ENCODE peak calls at places on chromosomes 16 and 17, in seven cellular contexts. J is body of pancreas, E is spleen, Q is stomach, X is A549, A is prostate gland, T is transverse colon. C is an unnamed sample. For H3K4me1, the result is how much of the 10 kb centered on the place peaks cover.

GRCh38 chr17:3531266-3532101 is 26.1 kb downstream of the TRPV3 start:
- DNase-seq in J (no peak), E (peak), Q (no peak), X (no peak), A (no peak), T (no peak), C (no peak)

GRCh38 chr17:46082293-46082692 is 83.2 kb downstream of the STH start:
- DNase-seq in J (no peak), E (no peak), Q (no peak), X (no peak), A (no peak), T (no peak), C (no peak)

GRCh38 chr17:3923466-3924190 is 7.4 kb upstream of the P2RX1 start:
- DNase-seq in J (no peak), E (no peak), Q (no peak), X (no peak), A (no peak), T (no peak), C (no peak)

GRCh38 chr16:78297066-78297666 is 197.7 kb downstream of the WWOX start:
- DNase-seq in J (no peak), E (no peak), Q (no peak), X (no peak), A (no peak), T (no peak), C (peak)

GRCh38 chr16:85064186-85064585 is 36.6 kb downstream of the KIAA0513 start:
- DNase-seq in J (no peak), E (no peak), Q (no peak), X (no peak), A (no peak), T (no peak), C (no peak)

GRCh38 chr16:7363397-7364053 is 30.9 kb downstream of the RBFOX1 start:
- DNase-seq in J (no peak), E (no peak), Q (peak), X (no peak), A (no peak), T (no peak), C (no peak)

GRCh38 chr17:35764123-35764991 is 3.7 kb downstream of the C17orf50 start:
- DNase-seq in J (peak), E (peak), Q (peak), X (peak), A (peak), T (peak), C (peak)

GRCh38 chr17:35746956-35747355 is 6.1 kb downstream of the GAS2L2 start:
- DNase-seq in J (no peak), E (no peak), Q (no peak), X (no peak), A (no peak), T (no peak), C (peak)

GRCh38 chr17:80063815-80064585 is 27.6 kb downstream of the CCDC40 start:
- DNase-seq in J (no peak), E (no peak), Q (peak), X (peak), A (peak), T (peak), C (peak)

GRCh38 chr16:78275420-78275819 is 176.0 kb downstream of the WWOX start:
- DNase-seq in J (no peak), E (no peak), Q (no peak), X (no peak), A (no peak), T (no peak), C (no peak)

GRCh38 chr17:7144203-7144602 is 29.6 kb upstream of the ASGR2 start:
- DNase-seq in J (no peak), E (peak), Q (no peak), X (no peak), A (no peak), T (no peak), C (no peak)

GRCh38 chr16:87582221-87582965 is 19.9 kb upstream of the JPH3 start:
- DNase-seq in J (no peak), E (peak), Q (no peak), X (no peak), A (no peak), T (peak), C (no peak)

GRCh38 chr17:66716236-66717026 is 118.5 kb upstream of the CACNG5 start:
- DNase-seq in J (no peak), E (no peak), Q (no peak), X (no peak), A (no peak), T (no peak), C (no peak)

GRCh38 chr17:4849011-4849536 is 15.9 kb downstream of the MINK1 start:
- DNase-seq in J (no peak), E (no peak), Q (no peak), X (peak), A (peak), T (no peak), C (no peak)

GRCh38 chr16:81873843-81874752 is 95.0 kb downstream of the PLCG2 start:
- DNase-seq in J (peak), E (peak), Q (peak), X (peak), A (peak), T (peak), C (no peak)

GRCh38 chr17:35842239-35842638 is 26.5 kb downstream of the HEATR9 start:
- DNase-seq in J (no peak), E (no peak), Q (no peak), X (no peak), A (no peak), T (no peak), C (no peak)

GRCh38 chr17:40555296-40556190 is 9.7 kb downstream of the CCR7 start:
- DNase-seq in J (no peak), E (peak), Q (peak), X (no peak), A (no peak), T (no peak), C (no peak)

GRCh38 chr17:28550858-28551257 is 1.6 kb downstream of the UNC119 start:
- DNase-seq in J (no peak), E (peak), Q (no peak), X (no peak), A (no peak), T (no peak), C (no peak)

GRCh38 chr17:48051706-48052486 is 3.7 kb downstream of the NFE2L1 start:
- DNase-seq in J (peak), E (peak), Q (peak), X (no peak), A (peak), T (peak), C (peak)

GRCh38 chr17:64331366-64331765 is 59.3 kb downstream of the PECAM1 start:
- DNase-seq in J (no peak), E (peak), Q (no peak), X (no peak), A (no peak), T (no peak), C (no peak)

GRCh38 chr17:64328875-64329405 is 61.7 kb downstream of the PECAM1 start:
- DNase-seq in J (no peak), E (no peak), Q (no peak), X (no peak), A (no peak), T (no peak), C (no peak)

GRCh38 chr17:64327201-64327930 is 63.3 kb downstream of the PECAM1 start:
- DNase-seq in J (no peak), E (no peak), Q (no peak), X (no peak), A (no peak), T (no peak), C (no peak)

GRCh38 chr17:64328036-64328874 is 62.4 kb downstream of the PECAM1 start:
- DNase-seq in J (no peak), E (peak), Q (no peak), X (no peak), A (no peak), T (no peak), C (no peak)

GRCh38 chr17:64329571-64329970 is 61.1 kb downstream of the PECAM1 start:
- DNase-seq in J (no peak), E (no peak), Q (no peak), X (no peak), A (no peak), T (no peak), C (no peak)
- TF ChIP-seq POLR2A in J (no peak), E (no peak), Q (no peak), X (no peak), A (no peak), T (no peak), C (no peak)

GRCh38 chr17:34567665-34568064 is 11.7 kb upstream of the TMEM132E start:
- DNase-seq in J (no peak), E (no peak), Q (no peak), X (no peak), A (no peak), T (no peak), C (no peak)

GRCh38 chr17:34568953-34569352 is 10.4 kb upstream of the TMEM132E start:
- DNase-seq in J (no peak), E (no peak), Q (no peak), X (no peak), A (no peak), T (no peak), C (no peak)

GRCh38 chr17:34565715-34566114 is 13.7 kb upstream of the TMEM132E start:
- DNase-seq in J (no peak), E (no peak), Q (no peak), X (no peak), A (no peak), T (no peak), C (no peak)

GRCh38 chr17:34566201-34566600 is 13.2 kb upstream of the TMEM132E start:
- DNase-seq in J (no peak), E (no peak), Q (no peak), X (no peak), A (no peak), T (no peak), C (no peak)

GRCh38 chr17:34566873-34567272 is 12.5 kb upstream of the TMEM132E start:
- DNase-seq in J (no peak), E (no peak), Q (no peak), X (no peak), A (no peak), T (no peak), C (no peak)
- H3K4me3 ChIP-seq in J (no peak), E (no peak), Q (no peak), X (no peak), A (no peak), T (no peak), C (no peak)

GRCh38 chr16:56605475-56605874 is 2.9 kb upstream of the MT2A start:
- DNase-seq in J (no peak), E (no peak), Q (no peak), X (no peak), A (no peak), T (no peak), C (no peak)
- H3K4me1 ChIP-seq in J (under half), E (half or more), Q (under half), X (under half), A (under half), T (under half), C (under half)

GRCh38 chr17:49414271-49414621 is 436 bp downstream of the PHB1 start:
- DNase-seq in J (no peak), E (no peak), Q (no peak), X (peak), A (no peak), T (peak), C (no peak)

GRCh38 chr17:49409066-49409465 is 5.6 kb downstream of the PHB1 start:
- DNase-seq in J (no peak), E (no peak), Q (peak), X (no peak), A (no peak), T (peak), C (no peak)

GRCh38 chr17:49414622-49415350 is at the start of gene PHB1:
- DNase-seq in J (peak), E (peak), Q (peak), X (peak), A (peak), T (peak), C (peak)
- TF ChIP-seq POLR2A in J (no peak), E (no peak), Q (no peak), X (peak), A (peak), T (peak), C (no peak)

GRCh38 chr17:76273923-76274558 is 8.9 kb downstream of the UBALD2 start:
- DNase-seq in J (no peak), E (peak), Q (no peak), X (no peak), A (no peak), T (no peak), C (no peak)

GRCh38 chr17:76270770-76271668 is 5.9 kb downstream of the UBALD2 start:
- DNase-seq in J (no peak), E (peak), Q (no peak), X (no peak), A (no peak), T (no peak), C (no peak)

GRCh38 chr17:76271669-76272540 is 6.8 kb downstream of the UBALD2 start:
- DNase-seq in J (peak), E (peak), Q (peak), X (no peak), A (no peak), T (peak), C (peak)

GRCh38 chr17:76273435-76273921 is 8.3 kb downstream of the UBALD2 start:
- DNase-seq in J (no peak), E (peak), Q (no peak), X (no peak), A (no peak), T (no peak), C (no peak)

DNA sequence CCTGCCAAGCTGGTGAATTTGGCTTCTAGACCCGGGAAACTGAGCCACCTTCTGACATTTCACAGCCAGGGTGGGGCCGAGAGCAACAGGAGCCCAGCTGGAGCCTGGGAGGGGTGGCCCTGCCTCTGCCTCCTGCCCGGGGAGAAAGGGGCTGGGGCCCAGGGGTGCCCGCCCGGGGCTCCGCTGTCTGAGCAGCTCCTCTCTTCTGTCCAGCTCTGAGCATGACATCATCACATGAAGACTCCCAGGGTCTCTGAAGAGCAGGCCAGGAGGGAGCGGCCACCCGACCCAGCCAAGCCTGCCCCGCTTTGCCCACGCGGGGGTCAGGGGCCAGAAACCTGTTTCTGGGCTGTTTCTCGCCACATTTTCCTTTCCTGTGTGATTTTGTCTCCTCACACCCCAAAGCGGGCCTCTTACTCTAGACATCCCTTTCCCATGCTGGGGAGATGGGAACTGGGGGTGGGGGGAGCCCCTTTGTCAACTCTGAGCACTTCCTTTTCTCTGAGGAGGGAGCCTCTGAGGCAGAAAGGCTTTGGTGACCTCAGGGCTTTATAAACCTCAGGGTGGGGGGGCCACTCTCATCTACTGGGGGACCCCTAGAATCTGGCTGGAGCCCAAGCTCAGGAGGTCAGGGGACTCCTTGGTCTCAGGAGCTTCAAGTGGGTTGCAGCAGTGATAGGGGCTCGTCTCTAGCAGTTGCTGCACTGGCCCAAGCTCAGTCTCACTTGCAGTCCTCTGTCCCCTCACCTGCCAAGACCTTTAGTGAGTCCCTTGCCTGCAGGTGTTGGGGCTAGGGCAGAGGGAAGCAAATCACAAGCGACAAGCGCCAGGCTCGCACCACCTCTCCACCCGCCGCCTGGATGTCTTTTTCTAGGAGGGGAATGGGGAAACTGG is 7.6 kb downstream of the UBALD2 start:
- DNase-seq in J (no peak), E (peak), Q (no peak), X (no peak), A (no peak), T (no peak), C (peak)
- H3K4me3 ChIP-seq in J (no peak), E (peak), Q (peak), X (no peak), A (peak), T (peak), C (no peak)

DNA sequence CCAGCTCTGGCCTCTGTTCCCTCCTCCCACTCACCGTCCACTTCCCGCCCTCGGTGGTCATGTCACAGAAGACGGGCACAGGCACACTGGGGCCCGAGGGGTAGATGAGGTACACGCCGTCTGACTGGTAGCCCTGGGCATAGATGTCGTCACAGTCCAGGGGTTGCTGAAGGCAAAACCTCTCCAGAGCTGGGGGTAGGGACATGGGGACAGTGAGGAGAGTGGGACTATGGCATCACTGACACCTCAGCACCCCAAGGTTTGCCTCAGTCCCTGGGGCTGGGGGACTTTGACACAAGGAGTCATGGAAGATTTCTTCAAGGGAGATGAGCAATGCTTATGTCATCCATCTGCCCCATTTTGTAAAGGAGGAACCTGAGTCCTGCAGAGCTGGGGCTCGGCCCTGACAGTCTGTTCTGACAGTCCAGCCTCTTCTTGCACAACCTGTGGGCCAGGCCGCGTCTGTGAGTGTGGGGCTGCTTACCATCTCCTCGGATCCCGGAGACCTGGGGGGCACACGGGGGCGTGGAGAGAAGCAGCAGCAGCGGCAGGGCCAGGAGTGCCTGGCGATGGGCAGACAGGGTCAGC is 620 bp downstream of the MFAP4 start:
- DNase-seq in J (no peak), E (peak), Q (peak), X (peak), A (no peak), T (peak), C (no peak)
- H3K4me1 ChIP-seq in J (under half), E (half or more), Q (half or more), X (under half), A (under half), T (half or more), C (under half)